ENCODE peak calls at places on chromosomes 5 and 9, in eight cellular contexts. One of them, this sample, is unnamed.

GRCh38 chr5:139021346-139021745 is 146.2 kb upstream of the LRRTM2 start:
- DNase-seq in WERI-Rb-1: no peak
- DNase-seq in AG04450: no peak
- DNase-seq in progenitor cell of endocrine pancreas: no peak
- DNase-seq in lower lobe of right lung: no peak
- DNase-seq in choroid plexus epithelial cell: no peak
- DNase-seq in spleen: no peak
- DNase-seq in cardiac muscle cell: no peak
- DNase-seq in this sample: no peak

GRCh38 chr5:39424751-39425524 is at the start of gene DAB2:
- DNase-seq in AG04450: peak
- DNase-seq in lower lobe of right lung: peak
- DNase-seq in cardiac muscle cell: peak
- DNase-seq in choroid plexus epithelial cell: peak
- DNase-seq in WERI-Rb-1: no peak
- DNase-seq in progenitor cell of endocrine pancreas: peak
- DNase-seq in spleen: peak
- DNase-seq in this sample: peak

GRCh38 chr5:119411291-119411934 is 40.9 kb upstream of the HSD17B4 start:
- DNase-seq in cardiac muscle cell: no peak
- DNase-seq in lower lobe of right lung: no peak
- DNase-seq in AG04450: no peak
- DNase-seq in WERI-Rb-1: no peak
- DNase-seq in progenitor cell of endocrine pancreas: no peak
- DNase-seq in spleen: no peak
- DNase-seq in choroid plexus epithelial cell: peak
- DNase-seq in this sample: no peak

GRCh38 chr5:14490309-14490711 is 91.3 kb upstream of the OTULINL start:
- DNase-seq in choroid plexus epithelial cell: no peak
- DNase-seq in cardiac muscle cell: no peak
- DNase-seq in AG04450: no peak
- DNase-seq in progenitor cell of endocrine pancreas: no peak
- DNase-seq in spleen: no peak
- DNase-seq in lower lobe of right lung: peak
- DNase-seq in WERI-Rb-1: no peak
- DNase-seq in this sample: no peak

GRCh38 chr5:17056056-17056690 is 120.1 kb upstream of the MYO10 start:
- DNase-seq in spleen: no peak
- DNase-seq in WERI-Rb-1: no peak
- DNase-seq in progenitor cell of endocrine pancreas: no peak
- DNase-seq in lower lobe of right lung: no peak
- DNase-seq in AG04450: no peak
- DNase-seq in cardiac muscle cell: no peak
- DNase-seq in choroid plexus epithelial cell: no peak
- DNase-seq in this sample: no peak

GRCh38 chr9:128921881-128922763 is 1.3 kb downstream of the PHYHD1 start:
- DNase-seq in lower lobe of right lung: peak
- DNase-seq in spleen: no peak
- DNase-seq in WERI-Rb-1: peak
- DNase-seq in progenitor cell of endocrine pancreas: peak
- DNase-seq in AG04450: no peak
- DNase-seq in cardiac muscle cell: peak
- DNase-seq in choroid plexus epithelial cell: peak
- DNase-seq in this sample: peak

GRCh38 chr9:106859957-106860715 is 2.8 kb upstream of the ZNF462 start:
- DNase-seq in progenitor cell of endocrine pancreas: peak
- DNase-seq in choroid plexus epithelial cell: no peak
- DNase-seq in WERI-Rb-1: no peak
- DNase-seq in lower lobe of right lung: peak
- DNase-seq in spleen: no peak
- DNase-seq in AG04450: no peak
- DNase-seq in cardiac muscle cell: peak
- DNase-seq in this sample: peak

GRCh38 chr9:22683393-22684075 is 236.9 kb downstream of the DMRTA1 start:
- DNase-seq in choroid plexus epithelial cell: peak
- DNase-seq in spleen: no peak
- DNase-seq in cardiac muscle cell: no peak
- DNase-seq in progenitor cell of endocrine pancreas: no peak
- DNase-seq in lower lobe of right lung: no peak
- DNase-seq in WERI-Rb-1: no peak
- DNase-seq in AG04450: peak
- DNase-seq in this sample: no peak

GRCh38 chr9:107874591-107875374 is 385.2 kb upstream of the KLF4 start:
- DNase-seq in cardiac muscle cell: no peak
- DNase-seq in WERI-Rb-1: no peak
- DNase-seq in lower lobe of right lung: no peak
- DNase-seq in spleen: no peak
- DNase-seq in choroid plexus epithelial cell: no peak
- DNase-seq in progenitor cell of endocrine pancreas: no peak
- DNase-seq in AG04450: no peak
- DNase-seq in this sample: no peak

GRCh38 chr5:177538876-177539275 is 15.5 kb downstream of the FAM193B start:
- DNase-seq in cardiac muscle cell: no peak
- DNase-seq in lower lobe of right lung: no peak
- DNase-seq in choroid plexus epithelial cell: no peak
- DNase-seq in progenitor cell of endocrine pancreas: no peak
- DNase-seq in spleen: no peak
- DNase-seq in AG04450: no peak
- DNase-seq in WERI-Rb-1: no peak
- DNase-seq in this sample: no peak

GRCh38 chr9:34337404-34337803 is 8.0 kb downstream of the NUDT2 start:
- DNase-seq in progenitor cell of endocrine pancreas: no peak
- DNase-seq in lower lobe of right lung: no peak
- DNase-seq in AG04450: no peak
- DNase-seq in choroid plexus epithelial cell: peak
- DNase-seq in spleen: no peak
- DNase-seq in WERI-Rb-1: no peak
- DNase-seq in cardiac muscle cell: no peak
- DNase-seq in this sample: no peak
- TF ChIP-seq CTCF in progenitor cell of endocrine pancreas: peak
- TF ChIP-seq CTCF in lower lobe of right lung: no peak
- TF ChIP-seq CTCF in AG04450: peak
- TF ChIP-seq CTCF in choroid plexus epithelial cell: peak
- TF ChIP-seq CTCF in spleen: no peak
- TF ChIP-seq CTCF in WERI-Rb-1: no peak
- TF ChIP-seq CTCF in cardiac muscle cell: peak
- TF ChIP-seq CTCF in this sample: peak

GRCh38 chr5:169265888-169266287 is 35.1 kb downstream of the SLIT3 start:
- DNase-seq in choroid plexus epithelial cell: peak
- DNase-seq in spleen: no peak
- DNase-seq in progenitor cell of endocrine pancreas: no peak
- DNase-seq in WERI-Rb-1: no peak
- DNase-seq in AG04450: no peak
- DNase-seq in cardiac muscle cell: no peak
- DNase-seq in lower lobe of right lung: no peak
- DNase-seq in this sample: no peak
- TF ChIP-seq CTCF in choroid plexus epithelial cell: peak
- TF ChIP-seq CTCF in spleen: no peak
- TF ChIP-seq CTCF in progenitor cell of endocrine pancreas: peak
- TF ChIP-seq CTCF in WERI-Rb-1: peak
- TF ChIP-seq CTCF in AG04450: peak
- TF ChIP-seq CTCF in cardiac muscle cell: no peak
- TF ChIP-seq CTCF in lower lobe of right lung: no peak
- TF ChIP-seq CTCF in this sample: peak

GRCh38 chr5:54959673-54960418 is 25.5 kb downstream of the ESM1 start:
- DNase-seq in cardiac muscle cell: peak
- DNase-seq in choroid plexus epithelial cell: peak
- DNase-seq in WERI-Rb-1: peak
- DNase-seq in AG04450: no peak
- DNase-seq in spleen: no peak
- DNase-seq in lower lobe of right lung: no peak
- DNase-seq in progenitor cell of endocrine pancreas: no peak
- DNase-seq in this sample: no peak
- TF ChIP-seq CTCF in cardiac muscle cell: peak
- TF ChIP-seq CTCF in choroid plexus epithelial cell: peak
- TF ChIP-seq CTCF in WERI-Rb-1: peak
- TF ChIP-seq CTCF in AG04450: peak
- TF ChIP-seq CTCF in spleen: no peak
- TF ChIP-seq CTCF in lower lobe of right lung: no peak
- TF ChIP-seq CTCF in progenitor cell of endocrine pancreas: peak
- TF ChIP-seq CTCF in this sample: peak

GRCh38 chr5:72355706-72356299 is 35.6 kb downstream of the PTCD2 start:
- DNase-seq in WERI-Rb-1: peak
- DNase-seq in cardiac muscle cell: peak
- DNase-seq in progenitor cell of endocrine pancreas: no peak
- DNase-seq in AG04450: no peak
- DNase-seq in spleen: no peak
- DNase-seq in lower lobe of right lung: no peak
- DNase-seq in choroid plexus epithelial cell: peak
- DNase-seq in this sample: peak
- TF ChIP-seq CTCF in WERI-Rb-1: peak
- TF ChIP-seq CTCF in cardiac muscle cell: peak
- TF ChIP-seq CTCF in progenitor cell of endocrine pancreas: peak
- TF ChIP-seq CTCF in AG04450: peak
- TF ChIP-seq CTCF in spleen: peak
- TF ChIP-seq CTCF in lower lobe of right lung: peak
- TF ChIP-seq CTCF in choroid plexus epithelial cell: peak
- TF ChIP-seq CTCF in this sample: peak

GRCh38 chr9:136848393-136849037 is 694 bp upstream of the PHPT1 start:
- DNase-seq in progenitor cell of endocrine pancreas: no peak
- DNase-seq in spleen: no peak
- DNase-seq in cardiac muscle cell: peak
- DNase-seq in AG04450: no peak
- DNase-seq in WERI-Rb-1: no peak
- DNase-seq in lower lobe of right lung: no peak
- DNase-seq in choroid plexus epithelial cell: peak
- DNase-seq in this sample: peak
- TF ChIP-seq CTCF in progenitor cell of endocrine pancreas: no peak
- TF ChIP-seq CTCF in spleen: no peak
- TF ChIP-seq CTCF in cardiac muscle cell: no peak
- TF ChIP-seq CTCF in AG04450: no peak
- TF ChIP-seq CTCF in WERI-Rb-1: no peak
- TF ChIP-seq CTCF in lower lobe of right lung: no peak
- TF ChIP-seq CTCF in choroid plexus epithelial cell: no peak
- TF ChIP-seq CTCF in this sample: peak

DNA sequence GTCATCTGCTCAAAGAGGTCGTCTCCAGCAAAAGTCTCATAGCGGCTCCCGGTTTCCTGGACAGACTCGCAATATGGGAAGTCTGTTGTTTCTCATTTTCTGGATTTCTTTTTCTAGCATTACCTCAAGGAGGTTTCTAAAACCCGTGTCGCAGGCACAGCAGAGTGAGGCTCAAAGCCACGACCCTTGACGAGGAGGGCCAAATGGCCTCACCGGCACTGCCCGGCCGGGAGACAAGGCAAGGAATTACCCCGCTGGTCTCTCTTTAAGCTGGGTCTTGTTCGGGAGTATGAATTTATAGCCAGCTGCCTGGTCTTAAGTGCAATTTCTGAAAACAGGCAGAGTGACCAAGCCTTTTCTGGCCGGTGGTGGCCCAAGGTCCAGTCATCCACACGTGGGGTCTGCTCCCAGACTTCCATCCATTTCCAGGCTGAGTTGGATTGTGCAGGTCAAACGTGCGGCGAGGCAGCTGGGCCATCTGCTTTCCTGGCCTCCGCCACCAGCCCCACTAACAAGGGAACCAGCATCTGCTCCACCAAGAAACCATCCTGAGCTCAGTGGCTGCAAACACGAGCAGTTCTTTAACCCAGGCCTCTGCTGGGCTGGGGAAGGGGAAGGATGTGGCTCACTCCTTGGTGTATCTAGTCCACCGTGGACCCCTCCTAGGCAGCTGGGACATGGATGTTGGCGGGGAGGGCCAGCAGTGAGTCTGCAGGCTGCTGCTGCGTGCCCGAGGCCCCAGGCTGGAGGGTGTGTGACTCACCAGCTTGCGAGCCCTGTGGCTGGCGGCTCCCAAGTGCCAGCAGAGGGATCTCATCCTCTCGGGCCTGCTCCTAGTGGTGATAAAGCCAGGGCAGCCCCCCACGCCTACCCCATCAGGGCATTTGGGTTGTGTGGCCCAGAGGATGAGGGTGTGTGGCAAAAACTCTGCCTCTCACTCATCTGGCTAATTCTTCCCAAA is 55.6 kb upstream of the COL5A1 start:
- DNase-seq in choroid plexus epithelial cell: peak
- DNase-seq in WERI-Rb-1: peak
- DNase-seq in progenitor cell of endocrine pancreas: peak
- DNase-seq in cardiac muscle cell: no peak
- DNase-seq in lower lobe of right lung: no peak
- DNase-seq in AG04450: no peak
- DNase-seq in spleen: no peak
- DNase-seq in this sample: no peak
- TF ChIP-seq CTCF in choroid plexus epithelial cell: peak
- TF ChIP-seq CTCF in WERI-Rb-1: peak
- TF ChIP-seq CTCF in progenitor cell of endocrine pancreas: no peak
- TF ChIP-seq CTCF in cardiac muscle cell: peak
- TF ChIP-seq CTCF in lower lobe of right lung: no peak
- TF ChIP-seq CTCF in AG04450: peak
- TF ChIP-seq CTCF in spleen: no peak
- TF ChIP-seq CTCF in this sample: no peak

DNA sequence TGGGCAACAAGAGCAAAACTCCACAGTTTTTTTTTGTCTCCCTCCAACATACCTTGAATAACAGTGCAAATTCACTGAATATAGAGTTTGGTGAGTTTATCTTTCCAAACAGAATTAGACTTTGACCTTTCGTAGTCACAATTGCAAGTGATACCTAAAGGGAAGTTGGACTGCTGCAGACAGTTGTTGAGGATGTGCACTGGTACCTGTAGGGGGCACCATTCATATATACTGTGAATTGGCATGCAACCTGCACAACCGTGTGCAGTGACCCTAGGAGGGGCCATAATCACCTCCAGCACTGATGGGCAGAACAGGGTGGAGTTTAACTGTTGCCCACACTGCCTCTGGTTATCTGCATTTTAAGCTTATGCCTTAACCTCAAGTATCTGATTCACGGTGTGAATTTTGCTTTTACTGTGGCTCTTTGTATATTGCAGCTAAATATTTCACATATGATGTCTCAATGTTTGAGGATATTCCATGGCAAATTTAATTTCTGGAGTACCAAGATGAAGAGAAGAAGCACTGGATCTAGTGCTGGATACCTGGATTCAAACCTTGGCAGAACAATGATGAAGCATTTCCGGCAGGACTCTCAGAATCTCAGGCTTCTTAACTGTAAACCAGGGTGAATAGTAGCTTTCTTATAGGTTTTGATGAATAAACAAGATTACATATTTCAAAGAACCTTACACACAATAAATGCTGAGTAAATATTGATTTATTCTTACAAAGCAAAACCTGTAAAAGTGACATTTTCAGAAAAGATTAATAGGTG is 144.4 kb downstream of the ACTBL2 start:
- DNase-seq in spleen: no peak
- DNase-seq in progenitor cell of endocrine pancreas: no peak
- DNase-seq in AG04450: no peak
- DNase-seq in cardiac muscle cell: peak
- DNase-seq in choroid plexus epithelial cell: peak
- DNase-seq in lower lobe of right lung: no peak
- DNase-seq in WERI-Rb-1: peak
- DNase-seq in this sample: no peak
- TF ChIP-seq CTCF in spleen: no peak
- TF ChIP-seq CTCF in progenitor cell of endocrine pancreas: peak
- TF ChIP-seq CTCF in AG04450: peak
- TF ChIP-seq CTCF in cardiac muscle cell: peak
- TF ChIP-seq CTCF in choroid plexus epithelial cell: peak
- TF ChIP-seq CTCF in lower lobe of right lung: peak
- TF ChIP-seq CTCF in WERI-Rb-1: peak
- TF ChIP-seq CTCF in this sample: peak

GRCh38 chr9:24614070-24614469 is 68.4 kb upstream of the IZUMO3 start:
- DNase-seq in spleen: no peak
- DNase-seq in choroid plexus epithelial cell: no peak
- DNase-seq in progenitor cell of endocrine pancreas: no peak
- DNase-seq in AG04450: no peak
- DNase-seq in cardiac muscle cell: peak
- DNase-seq in lower lobe of right lung: no peak
- DNase-seq in WERI-Rb-1: no peak
- DNase-seq in this sample: no peak
- TF ChIP-seq CTCF in spleen: no peak
- TF ChIP-seq CTCF in choroid plexus epithelial cell: no peak
- TF ChIP-seq CTCF in progenitor cell of endocrine pancreas: peak
- TF ChIP-seq CTCF in AG04450: no peak
- TF ChIP-seq CTCF in cardiac muscle cell: no peak
- TF ChIP-seq CTCF in lower lobe of right lung: no peak
- TF ChIP-seq CTCF in WERI-Rb-1: peak
- TF ChIP-seq CTCF in this sample: peak

GRCh38 chr9:37036237-37037136 is 2.4 kb upstream of the PAX5 start:
- DNase-seq in lower lobe of right lung: peak
- DNase-seq in cardiac muscle cell: peak
- DNase-seq in progenitor cell of endocrine pancreas: no peak
- DNase-seq in spleen: peak
- DNase-seq in choroid plexus epithelial cell: peak
- DNase-seq in WERI-Rb-1: no peak
- DNase-seq in AG04450: no peak
- DNase-seq in this sample: peak
- TF ChIP-seq CTCF in lower lobe of right lung: no peak
- TF ChIP-seq CTCF in cardiac muscle cell: no peak
- TF ChIP-seq CTCF in progenitor cell of endocrine pancreas: no peak
- TF ChIP-seq CTCF in spleen: no peak
- TF ChIP-seq CTCF in choroid plexus epithelial cell: no peak
- TF ChIP-seq CTCF in WERI-Rb-1: no peak
- TF ChIP-seq CTCF in AG04450: no peak
- TF ChIP-seq CTCF in this sample: no peak